ENCODE peak calls at places on chromosomes 3 and 15, in five cellular contexts. K is HCT116, O is fibroblast of lung, U is MM.1S, H is GM23248. D is an unnamed sample.

GRCh38 chr3:98705694-98706093 is 57.4 kb upstream of the ST3GAL6 start:
- DNase-seq in O (no peak), U (no peak), K (no peak), H (peak; percentile 4), D (peak; percentile 54)

GRCh38 chr3:112822116-112823055 is 24.3 kb downstream of the CD200R1L start:
- DNase-seq in H (no peak), U (no peak), O (no peak), K (no peak), D (peak; percentile 59)

GRCh38 chr15:82972990-82973389 is 13.0 kb upstream of the RAMAC start:
- DNase-seq in K (no peak), O (no peak), U (peak; percentile 48), H (no peak), D (no peak)

GRCh38 chr3:50333744-50334328 is 5.8 kb upstream of the TUSC2 start:
- DNase-seq in U (no peak), H (peak; percentile 91), O (peak; percentile 68), K (no peak), D (no peak)

GRCh38 chr3:97125902-97126499 is 311.6 kb downstream of the EPHA6 start:
- DNase-seq in K (no peak), O (no peak), H (no peak), U (no peak), D (no peak)

GRCh38 chr3:4656059-4656458 is 162.9 kb downstream of the ITPR1 start:
- DNase-seq in H (peak; percentile 89), O (peak; percentile 70), U (no peak), K (peak; percentile 56), D (peak; percentile 83)

GRCh38 chr3:16452265-16452664 is 61.2 kb downstream of the RFTN1 start:
- DNase-seq in U (no peak), H (peak; percentile 77), O (peak; percentile 58), K (no peak), D (peak; percentile 92)

GRCh38 chr3:134104031-134104430 is 74.3 kb upstream of the SLCO2A1 start:
- DNase-seq in O (no peak), K (no peak), H (peak; percentile 44), U (no peak), D (peak; percentile 21)

GRCh38 chr3:134768845-134769244 is 26.2 kb upstream of the EPHB1 start:
- DNase-seq in U (no peak), K (no peak), O (no peak), H (no peak), D (no peak)

GRCh38 chr3:89216021-89216739 is 108.8 kb downstream of the EPHA3 start:
- DNase-seq in H (peak; percentile 15), O (peak; percentile 28), U (no peak), K (no peak), D (no peak)

GRCh38 chr3:37625051-37625450 is 236.6 kb upstream of the CTDSPL start:
- DNase-seq in H (no peak), K (no peak), U (no peak), O (no peak), D (no peak)

GRCh38 chr3:138941259-138941885 is 5.6 kb downstream of the FOXL2 start:
- DNase-seq in K (peak; percentile 32), H (peak; percentile 69), O (no peak), U (peak; percentile 36), D (peak; percentile 53)

GRCh38 chr3:15264486-15264885 is 58.4 kb downstream of the CAPN7 start:
- DNase-seq in U (no peak), K (no peak), H (no peak), O (no peak), D (no peak)

GRCh38 chr15:74133071-74133702 is 2.8 kb downstream of the ISLR2 start:
- DNase-seq in H (peak; percentile 16), K (no peak), U (no peak), O (no peak), D (no peak)

GRCh38 chr3:99625237-99625622 is 13.2 kb upstream of the COL8A1 start:
- DNase-seq in K (no peak), U (peak; percentile 70), H (no peak), O (no peak), D (no peak)

GRCh38 chr15:68874788-68875187 is 54.1 kb upstream of the ANP32A start:
- DNase-seq in K (no peak), O (no peak), H (no peak), U (no peak), D (no peak)

GRCh38 chr15:66477011-66477410 is 20.6 kb downstream of the SNAPC5 start:
- DNase-seq in U (no peak), O (no peak), H (no peak), K (no peak), D (no peak)

GRCh38 chr3:11335056-11335608 is 62.9 kb downstream of the ATG7 start:
- DNase-seq in O (peak; percentile 82), U (peak; percentile 59), K (peak; percentile 51), H (peak; percentile 82), D (peak; percentile 86)

GRCh38 chr3:109897734-109898133 is 560.4 kb upstream of the DPPA4 start:
- DNase-seq in U (no peak), H (peak; percentile 23), K (no peak), O (peak; percentile 4), D (no peak)

GRCh38 chr3:10530241-10530640 is 24.9 kb upstream of the ATP2B2 start:
- DNase-seq in O (no peak), H (no peak), U (no peak), K (no peak), D (no peak)

GRCh38 chr3:152524198-152525140 is 255.7 kb downstream of the MBNL1 start:
- DNase-seq in K (peak; percentile 33), H (peak; percentile 56), O (peak; percentile 69), U (peak; percentile 72), D (peak; percentile 80)

GRCh38 chr3:143168518-143169192 is 49.1 kb downstream of the CHST2 start:
- DNase-seq in K (no peak), U (no peak), O (no peak), H (no peak), D (peak; percentile 49)

GRCh38 chr3:143166376-143166775 is 46.8 kb downstream of the CHST2 start:
- DNase-seq in U (no peak), O (no peak), K (no peak), H (no peak), D (peak; percentile 27)

GRCh38 chr3:143167956-143168355 is 48.4 kb downstream of the CHST2 start:
- DNase-seq in U (no peak), K (no peak), H (peak; percentile 50), O (peak; percentile 56), D (peak; percentile 73)

GRCh38 chr3:143163562-143163961 is 44.0 kb downstream of the CHST2 start:
- DNase-seq in K (no peak), H (no peak), O (no peak), U (no peak), D (no peak)

DNA sequence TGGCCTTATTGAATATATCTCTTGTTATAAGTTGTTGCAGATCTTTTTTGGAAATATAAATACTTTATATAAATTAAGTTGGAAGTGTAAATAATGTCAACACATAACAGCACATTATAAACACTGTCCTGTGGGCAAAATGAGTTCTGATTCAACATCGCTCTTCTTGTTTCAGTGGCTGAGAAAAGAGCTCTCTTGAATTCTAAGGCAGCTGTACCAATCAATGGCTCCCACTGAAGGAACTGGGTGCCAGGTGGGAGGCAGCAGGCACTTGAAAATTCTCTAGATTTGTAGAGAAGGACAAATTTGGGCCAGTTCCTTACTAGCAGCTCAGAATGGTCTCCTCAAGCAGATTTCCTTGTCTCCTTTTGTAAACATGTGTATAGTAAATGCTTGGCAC is 45.6 kb downstream of the CHST2 start:
- DNase-seq in K (no peak), U (no peak), O (no peak), H (no peak), D (no peak)
- H3K9ac ChIP-seq in K (no peak overlapping the region), U (no peak overlapping the region), O (no peak overlapping the region), H (no peak overlapping the region), D (no peak overlapping the region)

GRCh38 chr15:31328999-31329639 is 2.5 kb downstream of the KLF13 start:
- DNase-seq in O (no peak), H (peak; percentile 30), K (no peak), U (peak; percentile 72), D (peak; percentile 16)
- H3K9ac ChIP-seq in O (peak overlapping the region; percentile 88), H (peak overlapping the region; percentile 91), K (peak overlapping the region; percentile 55), U (peak overlapping the region; percentile 77), D (peak overlapping the region; percentile 50)

GRCh38 chr3:111070772-111071256 is 802 bp upstream of the NECTIN3 start:
- DNase-seq in O (no peak), K (no peak), U (no peak), H (peak; percentile 90), D (no peak)
- H3K9ac ChIP-seq in O (peak overlapping the region; percentile 76), K (peak overlapping the region; percentile 85), U (peak overlapping the region; percentile 43), H (peak overlapping the region; percentile 89), D (peak overlapping the region; percentile 78)

GRCh38 chr15:32030795-32031194 is 480 bp downstream of the CHRNA7 start:
- DNase-seq in H (peak; percentile 6), O (peak; percentile 1), K (no peak), U (peak; percentile 12), D (no peak)

GRCh38 chr15:32033186-32033890 is 3.0 kb downstream of the CHRNA7 start:
- DNase-seq in H (no peak), K (no peak), O (no peak), U (no peak), D (no peak)

GRCh38 chr15:32029862-32030781 is at the start of gene CHRNA7:
- DNase-seq in U (peak; percentile 86), K (peak; percentile 33), H (peak; percentile 51), O (peak; percentile 12), D (peak; percentile 31)

GRCh38 chr15:32028921-32029320 is 1.4 kb upstream of the CHRNA7 start:
- DNase-seq in H (no peak), O (no peak), U (no peak), K (no peak), D (no peak)

DNA sequence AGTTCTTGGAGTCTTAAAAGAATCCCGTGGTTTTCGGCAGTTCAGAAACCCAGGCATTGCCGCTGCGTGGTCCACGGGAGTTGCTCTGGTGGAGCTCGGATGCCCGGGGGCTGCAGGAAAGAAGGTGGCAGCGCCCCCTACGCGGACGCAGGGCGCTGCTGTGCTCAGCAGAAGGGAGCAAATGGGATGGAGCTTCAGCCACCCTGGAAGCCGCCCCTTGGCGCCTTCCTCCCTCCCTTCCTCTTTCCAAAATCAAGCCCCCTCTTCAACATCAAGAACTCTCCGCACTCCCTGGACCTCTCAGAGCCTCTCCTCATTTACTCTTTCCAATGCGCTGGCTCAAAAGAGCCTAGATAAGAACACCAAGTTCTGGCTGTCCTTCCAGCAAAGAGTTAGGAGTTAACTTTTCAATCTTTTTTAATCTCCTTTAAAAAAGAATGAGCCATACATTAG is 880 bp upstream of the CHRNA7 start:
- DNase-seq in H (peak; percentile 4), O (peak; percentile 0), K (no peak), U (peak; percentile 18), D (no peak)
- H3K9ac ChIP-seq in H (no peak overlapping the region), O (no peak overlapping the region), K (no peak overlapping the region), U (no peak overlapping the region), D (no peak overlapping the region)

D was measured in PC-3.